ENCODE peak calls at places on chromosomes 5 and 9, in eight cellular contexts. One of them, this sample, is unnamed.

GRCh38 chr5:120533581-120533980 is 69.5 kb downstream of the PRR16 start:
- DNase-seq in left lung: no peak
- DNase-seq in cardiac fibroblast: no peak
- DNase-seq in BJ: no peak
- DNase-seq in OCI-LY7: no peak
- DNase-seq in sigmoid colon: no peak
- DNase-seq in fibroblast of lung: no peak
- DNase-seq in pancreas: no peak
- DNase-seq in this sample: no peak

GRCh38 chr5:55159763-55160492 is at the start of gene GPX8:
- DNase-seq in left lung: no peak
- DNase-seq in cardiac fibroblast: peak; percentile 91
- DNase-seq in BJ: peak; percentile 59
- DNase-seq in OCI-LY7: peak; percentile 13
- DNase-seq in sigmoid colon: no peak
- DNase-seq in fibroblast of lung: peak; percentile 90
- DNase-seq in pancreas: no peak
- DNase-seq in this sample: peak; percentile 94

GRCh38 chr5:171580506-171581265 is 161.2 kb downstream of the FGF18 start:
- DNase-seq in left lung: no peak
- DNase-seq in cardiac fibroblast: peak; percentile 45
- DNase-seq in BJ: no peak
- DNase-seq in OCI-LY7: no peak
- DNase-seq in sigmoid colon: no peak
- DNase-seq in fibroblast of lung: peak; percentile 58
- DNase-seq in pancreas: no peak
- DNase-seq in this sample: peak; percentile 55

GRCh38 chr5:172147857-172148256 is 40.2 kb downstream of the STK10 start:
- DNase-seq in left lung: no peak
- DNase-seq in cardiac fibroblast: no peak
- DNase-seq in BJ: no peak
- DNase-seq in OCI-LY7: no peak
- DNase-seq in sigmoid colon: no peak
- DNase-seq in fibroblast of lung: no peak
- DNase-seq in pancreas: no peak
- DNase-seq in this sample: no peak

GRCh38 chr9:123550797-123551196 is 194.8 kb downstream of the CRB2 start:
- DNase-seq in left lung: no peak
- DNase-seq in cardiac fibroblast: no peak
- DNase-seq in BJ: no peak
- DNase-seq in OCI-LY7: no peak
- DNase-seq in sigmoid colon: no peak
- DNase-seq in fibroblast of lung: no peak
- DNase-seq in pancreas: no peak
- DNase-seq in this sample: no peak

GRCh38 chr5:149317281-149318048 is 27.8 kb upstream of the GRPEL2 start:
- DNase-seq in left lung: no peak
- DNase-seq in cardiac fibroblast: peak; percentile 74
- DNase-seq in BJ: no peak
- DNase-seq in OCI-LY7: peak; percentile 54
- DNase-seq in sigmoid colon: no peak
- DNase-seq in fibroblast of lung: peak; percentile 29
- DNase-seq in pancreas: no peak
- DNase-seq in this sample: peak; percentile 58

GRCh38 chr9:37840560-37841194 is 40.1 kb downstream of the DCAF10 start:
- DNase-seq in left lung: no peak
- DNase-seq in cardiac fibroblast: peak; percentile 72
- DNase-seq in BJ: peak; percentile 30
- DNase-seq in OCI-LY7: no peak
- DNase-seq in sigmoid colon: no peak
- DNase-seq in fibroblast of lung: peak; percentile 85
- DNase-seq in pancreas: no peak
- DNase-seq in this sample: peak; percentile 70

GRCh38 chr5:23332650-23333251 is 174.7 kb upstream of the PRDM9 start:
- DNase-seq in left lung: no peak
- DNase-seq in cardiac fibroblast: peak; percentile 46
- DNase-seq in BJ: no peak
- DNase-seq in OCI-LY7: no peak
- DNase-seq in sigmoid colon: no peak
- DNase-seq in fibroblast of lung: no peak
- DNase-seq in pancreas: no peak
- DNase-seq in this sample: peak; percentile 7

GRCh38 chr5:59793000-59793399 is 100.5 kb downstream of the PDE4D start:
- DNase-seq in left lung: no peak
- DNase-seq in cardiac fibroblast: peak; percentile 87
- DNase-seq in BJ: peak; percentile 73
- DNase-seq in OCI-LY7: no peak
- DNase-seq in sigmoid colon: peak; percentile 92
- DNase-seq in fibroblast of lung: peak; percentile 97
- DNase-seq in pancreas: no peak
- DNase-seq in this sample: peak; percentile 97

GRCh38 chr5:42813533-42813932 is 1.8 kb upstream of the SELENOP start:
- DNase-seq in left lung: no peak
- DNase-seq in cardiac fibroblast: no peak
- DNase-seq in BJ: no peak
- DNase-seq in OCI-LY7: no peak
- DNase-seq in sigmoid colon: no peak
- DNase-seq in fibroblast of lung: no peak
- DNase-seq in pancreas: no peak
- DNase-seq in this sample: no peak

GRCh38 chr9:83962165-83962564 is 17.9 kb downstream of the HNRNPK start:
- DNase-seq in left lung: no peak
- DNase-seq in cardiac fibroblast: peak; percentile 42
- DNase-seq in BJ: no peak
- DNase-seq in OCI-LY7: no peak
- DNase-seq in sigmoid colon: no peak
- DNase-seq in fibroblast of lung: no peak
- DNase-seq in pancreas: no peak
- DNase-seq in this sample: no peak

GRCh38 chr9:133457748-133458147 is 2.0 kb upstream of the CACFD1 start:
- DNase-seq in left lung: no peak
- DNase-seq in cardiac fibroblast: no peak
- DNase-seq in BJ: no peak
- DNase-seq in OCI-LY7: no peak
- DNase-seq in sigmoid colon: no peak
- DNase-seq in fibroblast of lung: no peak
- DNase-seq in pancreas: no peak
- DNase-seq in this sample: no peak

GRCh38 chr5:75192804-75193203 is 43.9 kb downstream of the ANKRD31 start:
- DNase-seq in left lung: no peak
- DNase-seq in cardiac fibroblast: no peak
- DNase-seq in BJ: no peak
- DNase-seq in OCI-LY7: no peak
- DNase-seq in sigmoid colon: no peak
- DNase-seq in fibroblast of lung: no peak
- DNase-seq in pancreas: no peak
- DNase-seq in this sample: no peak

GRCh38 chr9:126326228-126327015 is at the start of gene MVB12B:
- DNase-seq in left lung: peak; percentile 92
- DNase-seq in cardiac fibroblast: peak; percentile 37
- DNase-seq in BJ: no peak
- DNase-seq in OCI-LY7: peak; percentile 8
- DNase-seq in sigmoid colon: no peak
- DNase-seq in fibroblast of lung: no peak
- DNase-seq in pancreas: peak; percentile 63
- DNase-seq in this sample: peak; percentile 23

GRCh38 chr5:141858084-141858765 is 20.0 kb downstream of the PCDH1 start:
- DNase-seq in left lung: no peak
- DNase-seq in cardiac fibroblast: no peak
- DNase-seq in BJ: no peak
- DNase-seq in OCI-LY7: no peak
- DNase-seq in sigmoid colon: no peak
- DNase-seq in fibroblast of lung: no peak
- DNase-seq in pancreas: no peak
- DNase-seq in this sample: no peak

GRCh38 chr9:12703996-12704395 is 10.8 kb downstream of the TYRP1 start:
- DNase-seq in left lung: no peak
- DNase-seq in cardiac fibroblast: no peak
- DNase-seq in BJ: no peak
- DNase-seq in OCI-LY7: no peak
- DNase-seq in sigmoid colon: no peak
- DNase-seq in fibroblast of lung: no peak
- DNase-seq in pancreas: no peak
- DNase-seq in this sample: no peak

GRCh38 chr5:67773439-67773988 is 442.0 kb upstream of the PIK3R1 start:
- DNase-seq in left lung: no peak
- DNase-seq in cardiac fibroblast: peak; percentile 81
- DNase-seq in BJ: no peak
- DNase-seq in OCI-LY7: no peak
- DNase-seq in sigmoid colon: peak; percentile 69
- DNase-seq in fibroblast of lung: peak; percentile 96
- DNase-seq in pancreas: no peak
- DNase-seq in this sample: peak; percentile 65

GRCh38 chr9:110932883-110933282 is 105.4 kb downstream of the LPAR1 start:
- DNase-seq in left lung: no peak
- DNase-seq in cardiac fibroblast: no peak
- DNase-seq in BJ: no peak
- DNase-seq in OCI-LY7: no peak
- DNase-seq in sigmoid colon: no peak
- DNase-seq in fibroblast of lung: peak; percentile 49
- DNase-seq in pancreas: no peak
- DNase-seq in this sample: no peak

GRCh38 chr9:22413884-22414283 is 32.7 kb upstream of the DMRTA1 start:
- DNase-seq in left lung: no peak
- DNase-seq in cardiac fibroblast: no peak
- DNase-seq in BJ: no peak
- DNase-seq in OCI-LY7: no peak
- DNase-seq in sigmoid colon: no peak
- DNase-seq in fibroblast of lung: peak; percentile 30
- DNase-seq in pancreas: no peak
- DNase-seq in this sample: peak; percentile 4

GRCh38 chr5:168882283-168882682 is 303.1 kb upstream of the PANK3 start:
- DNase-seq in left lung: no peak
- DNase-seq in cardiac fibroblast: no peak
- DNase-seq in BJ: no peak
- DNase-seq in OCI-LY7: no peak
- DNase-seq in sigmoid colon: no peak
- DNase-seq in fibroblast of lung: no peak
- DNase-seq in pancreas: no peak
- DNase-seq in this sample: no peak
- H3K4me3 ChIP-seq in left lung: no peak overlapping the region
- H3K4me3 ChIP-seq in cardiac fibroblast: no peak overlapping the region
- H3K4me3 ChIP-seq in BJ: no peak overlapping the region
- H3K4me3 ChIP-seq in OCI-LY7: no peak overlapping the region
- H3K4me3 ChIP-seq in sigmoid colon: no peak overlapping the region
- H3K4me3 ChIP-seq in fibroblast of lung: no peak overlapping the region
- H3K4me3 ChIP-seq in pancreas: no peak overlapping the region
- H3K4me3 ChIP-seq in this sample: no peak overlapping the region

GRCh38 chr5:18772475-18772874 is 1138.2 kb downstream of the TAF11L14 start:
- DNase-seq in left lung: no peak
- DNase-seq in cardiac fibroblast: no peak
- DNase-seq in BJ: no peak
- DNase-seq in OCI-LY7: no peak
- DNase-seq in sigmoid colon: no peak
- DNase-seq in fibroblast of lung: peak; percentile 37
- DNase-seq in pancreas: no peak
- DNase-seq in this sample: peak; percentile 56
- TF ChIP-seq CTCF in left lung: no peak
- TF ChIP-seq CTCF in cardiac fibroblast: no peak
- TF ChIP-seq CTCF in BJ: no peak
- TF ChIP-seq CTCF in OCI-LY7: peak; percentile 19
- TF ChIP-seq CTCF in sigmoid colon: no peak
- TF ChIP-seq CTCF in fibroblast of lung: no peak
- TF ChIP-seq CTCF in pancreas: no peak
- TF ChIP-seq CTCF in this sample: peak; percentile 67

GRCh38 chr5:98307811-98308210 is 465.7 kb upstream of the RGMB start:
- DNase-seq in left lung: no peak
- DNase-seq in cardiac fibroblast: peak; percentile 35
- DNase-seq in BJ: no peak
- DNase-seq in OCI-LY7: no peak
- DNase-seq in sigmoid colon: no peak
- DNase-seq in fibroblast of lung: peak; percentile 87
- DNase-seq in pancreas: no peak
- DNase-seq in this sample: peak; percentile 73

GRCh38 chr5:98314262-98314661 is 459.2 kb upstream of the RGMB start:
- DNase-seq in left lung: no peak
- DNase-seq in cardiac fibroblast: peak; percentile 34
- DNase-seq in BJ: peak; percentile 83
- DNase-seq in OCI-LY7: no peak
- DNase-seq in sigmoid colon: no peak
- DNase-seq in fibroblast of lung: peak; percentile 94
- DNase-seq in pancreas: no peak
- DNase-seq in this sample: peak; percentile 81

GRCh38 chr5:98309785-98310566 is 463.5 kb upstream of the RGMB start:
- DNase-seq in left lung: no peak
- DNase-seq in cardiac fibroblast: peak; percentile 80
- DNase-seq in BJ: peak; percentile 95
- DNase-seq in OCI-LY7: no peak
- DNase-seq in sigmoid colon: no peak
- DNase-seq in fibroblast of lung: peak; percentile 100
- DNase-seq in pancreas: no peak
- DNase-seq in this sample: peak; percentile 98

GRCh38 chr5:98308231-98308630 is 465.2 kb upstream of the RGMB start:
- DNase-seq in left lung: no peak
- DNase-seq in cardiac fibroblast: no peak
- DNase-seq in BJ: no peak
- DNase-seq in OCI-LY7: no peak
- DNase-seq in sigmoid colon: no peak
- DNase-seq in fibroblast of lung: no peak
- DNase-seq in pancreas: no peak
- DNase-seq in this sample: no peak

GRCh38 chr5:98308960-98309359 is 464.5 kb upstream of the RGMB start:
- DNase-seq in left lung: no peak
- DNase-seq in cardiac fibroblast: no peak
- DNase-seq in BJ: no peak
- DNase-seq in OCI-LY7: no peak
- DNase-seq in sigmoid colon: no peak
- DNase-seq in fibroblast of lung: peak; percentile 76
- DNase-seq in pancreas: no peak
- DNase-seq in this sample: peak; percentile 50
- H3K4me3 ChIP-seq in left lung: no peak overlapping the region
- H3K4me3 ChIP-seq in cardiac fibroblast: no peak overlapping the region
- H3K4me3 ChIP-seq in BJ: no peak overlapping the region
- H3K4me3 ChIP-seq in OCI-LY7: no peak overlapping the region
- H3K4me3 ChIP-seq in sigmoid colon: no peak overlapping the region
- H3K4me3 ChIP-seq in fibroblast of lung: no peak overlapping the region
- H3K4me3 ChIP-seq in pancreas: no peak overlapping the region
- H3K4me3 ChIP-seq in this sample: no peak overlapping the region

GRCh38 chr5:151267481-151268275 is 14.7 kb downstream of the GM2A start:
- DNase-seq in left lung: no peak
- DNase-seq in cardiac fibroblast: no peak
- DNase-seq in BJ: peak; percentile 41
- DNase-seq in OCI-LY7: no peak
- DNase-seq in sigmoid colon: no peak
- DNase-seq in fibroblast of lung: no peak
- DNase-seq in pancreas: no peak
- DNase-seq in this sample: no peak

GRCh38 chr5:151262532-151262931 is 9.5 kb downstream of the GM2A start:
- DNase-seq in left lung: no peak
- DNase-seq in cardiac fibroblast: no peak
- DNase-seq in BJ: no peak
- DNase-seq in OCI-LY7: no peak
- DNase-seq in sigmoid colon: no peak
- DNase-seq in fibroblast of lung: no peak
- DNase-seq in pancreas: no peak
- DNase-seq in this sample: no peak

GRCh38 chr5:151259931-151260330 is 6.9 kb downstream of the GM2A start:
- DNase-seq in left lung: no peak
- DNase-seq in cardiac fibroblast: no peak
- DNase-seq in BJ: no peak
- DNase-seq in OCI-LY7: no peak
- DNase-seq in sigmoid colon: no peak
- DNase-seq in fibroblast of lung: no peak
- DNase-seq in pancreas: no peak
- DNase-seq in this sample: no peak

GRCh38 chr5:151258771-151259170 is 5.8 kb downstream of the GM2A start:
- DNase-seq in left lung: no peak
- DNase-seq in cardiac fibroblast: no peak
- DNase-seq in BJ: no peak
- DNase-seq in OCI-LY7: no peak
- DNase-seq in sigmoid colon: no peak
- DNase-seq in fibroblast of lung: no peak
- DNase-seq in pancreas: no peak
- DNase-seq in this sample: no peak

GRCh38 chr5:151264113-151264512 is 11.1 kb downstream of the GM2A start:
- DNase-seq in left lung: no peak
- DNase-seq in cardiac fibroblast: peak; percentile 20
- DNase-seq in BJ: no peak
- DNase-seq in OCI-LY7: no peak
- DNase-seq in sigmoid colon: no peak
- DNase-seq in fibroblast of lung: peak; percentile 49
- DNase-seq in pancreas: no peak
- DNase-seq in this sample: peak; percentile 27
- TF ChIP-seq CTCF in left lung: no peak
- TF ChIP-seq CTCF in cardiac fibroblast: peak; percentile 9
- TF ChIP-seq CTCF in BJ: no peak
- TF ChIP-seq CTCF in OCI-LY7: no peak
- TF ChIP-seq CTCF in sigmoid colon: no peak
- TF ChIP-seq CTCF in fibroblast of lung: no peak
- TF ChIP-seq CTCF in pancreas: no peak
- TF ChIP-seq CTCF in this sample: no peak